ENCODE peak calls at places on chromosomes 16 and 17, in ten cellular contexts. F, P, K, O, L, Q, E, R, I and N are unnamed samples.

GRCh38 chr17:19876524-19877161 is 8.9 kb upstream of the ULK2 start:
- DNase-seq in E (no peak), P (no peak), F (no peak), L (no peak), I (no peak), O (peak), K (peak), Q (peak), R (peak), N (peak)

GRCh38 chr17:27756467-27757371 is 43.6 kb downstream of the NOS2 start:
- DNase-seq in F (no peak), I (no peak), L (peak), Q (peak), E (peak), R (peak), K (no peak), O (no peak), P (no peak), N (no peak)

GRCh38 chr17:63675607-63676539 is 24.1 kb downstream of the LIMD2 start:
- DNase-seq in E (peak), I (no peak), Q (peak), L (peak), K (no peak), F (peak), P (peak), R (no peak), O (peak), N (peak)

GRCh38 chr17:17685775-17686291 is 4.6 kb downstream of the RAI1 start:
- DNase-seq in P (peak), O (peak), F (no peak), K (no peak), I (no peak), R (no peak), L (peak), E (peak), Q (peak), N (peak)

GRCh38 chr16:72247821-72248253 is 75.9 kb upstream of the PMFBP1 start:
- DNase-seq in Q (no peak), P (no peak), O (no peak), I (no peak), L (no peak), E (no peak), K (no peak), F (peak), R (no peak), N (no peak)

GRCh38 chr17:78597923-78598545 is 20.8 kb upstream of the DNAH17 start:
- DNase-seq in P (no peak), O (no peak), L (peak), R (no peak), F (peak), K (no peak), E (no peak), Q (no peak), I (no peak), N (no peak)

GRCh38 chr16:69861276-69862030 is 89.7 kb upstream of the CLEC18A start:
- DNase-seq in P (peak), K (no peak), I (no peak), O (peak), F (peak), Q (no peak), R (no peak), L (peak), E (peak), N (no peak)

GRCh38 chr16:84807776-84808175 is 12.0 kb upstream of the CRISPLD2 start:
- DNase-seq in P (no peak), K (no peak), Q (no peak), F (no peak), R (no peak), E (no peak), O (peak), I (no peak), L (no peak), N (peak)

GRCh38 chr16:5841934-5842333 is 744.3 kb upstream of the EEF2KMT start:
- DNase-seq in Q (no peak), L (no peak), I (no peak), R (no peak), E (no peak), F (no peak), O (no peak), P (no peak), K (no peak), N (no peak)

GRCh38 chr16:58661199-58661830 is 23.3 kb downstream of the SLC38A7 start:
- DNase-seq in K (no peak), E (peak), Q (peak), F (peak), R (no peak), P (peak), L (peak), I (no peak), O (peak), N (no peak)

GRCh38 chr17:561118-561517 is 153.5 kb downstream of the VPS53 start:
- DNase-seq in O (no peak), F (peak), L (no peak), I (no peak), Q (no peak), R (no peak), K (no peak), E (no peak), P (no peak), N (no peak)

GRCh38 chr17:81918762-81919545 is 978 bp upstream of the SIRT7 start:
- DNase-seq in K (no peak), L (no peak), R (no peak), Q (peak), P (no peak), E (peak), F (no peak), O (no peak), I (no peak), N (no peak)

GRCh38 chr17:40486513-40487370 is 14.7 kb downstream of the TNS4 start:
- DNase-seq in L (no peak), E (no peak), Q (no peak), K (no peak), O (peak), P (no peak), R (no peak), I (no peak), F (peak), N (no peak)

GRCh38 chr16:11681526-11681925 is 13.3 kb downstream of the SNN start:
- DNase-seq in F (no peak), P (no peak), Q (no peak), R (no peak), L (no peak), K (no peak), I (no peak), E (no peak), O (no peak), N (no peak)

GRCh38 chr17:77491921-77492445 is 351.2 kb downstream of the SEC14L1 start:
- DNase-seq in O (no peak), K (no peak), I (peak), L (no peak), Q (no peak), R (no peak), E (no peak), F (no peak), P (no peak), N (peak)

GRCh38 chr16:70600730-70601129 is 45.6 kb upstream of the IL34 start:
- DNase-seq in L (no peak), O (no peak), K (no peak), R (no peak), E (no peak), P (no peak), Q (no peak), F (no peak), I (no peak), N (no peak)

GRCh38 chr17:72118588-72119279 is 2.1 kb upstream of the SOX9 start:
- DNase-seq in R (no peak), L (peak), K (no peak), Q (peak), O (peak), I (no peak), P (peak), F (no peak), E (peak), N (no peak)

GRCh38 chr16:4370570-4371480 is 823 bp upstream of the VASN start:
- DNase-seq in O (peak), P (no peak), I (no peak), E (no peak), K (no peak), F (peak), R (no peak), Q (peak), L (peak), N (peak)

GRCh38 chr17:82890926-82891678 is 51.3 kb upstream of the ZNF750 start:
- DNase-seq in E (no peak), L (no peak), O (no peak), Q (no peak), R (no peak), I (no peak), K (no peak), P (no peak), F (no peak), N (no peak)

GRCh38 chr16:80931985-80932720 is 74.5 kb downstream of the CMC2 start:
- DNase-seq in F (peak), R (no peak), P (peak), Q (peak), O (peak), I (no peak), K (no peak), E (peak), L (peak), N (peak)

GRCh38 chr17:9150407-9151090 is 129.2 kb downstream of the NTN1 start:
- DNase-seq in L (no peak), K (no peak), Q (no peak), F (no peak), O (no peak), I (no peak), E (no peak), P (no peak), R (no peak), N (no peak)

GRCh38 chr17:9959377-9959981 is 54.4 kb upstream of the RCVRN start:
- DNase-seq in F (no peak), R (no peak), I (no peak), L (peak), Q (peak), O (no peak), P (peak), K (no peak), E (peak), N (no peak)

GRCh38 chr17:73650617-73651200 is 6.5 kb upstream of the SDK2 start:
- DNase-seq in I (no peak), E (no peak), L (no peak), K (no peak), Q (peak), P (no peak), O (no peak), F (no peak), R (no peak), N (no peak)

GRCh38 chr17:1732241-1733046 is 7.9 kb downstream of the WDR81 start:
- DNase-seq in E (no peak), O (no peak), K (no peak), I (no peak), L (no peak), Q (no peak), F (no peak), R (no peak), P (no peak), N (no peak)

GRCh38 chr16:55000595-55000994 is 69.9 kb downstream of the IRX5 start:
- DNase-seq in I (no peak), Q (no peak), K (no peak), R (no peak), F (peak), P (no peak), E (no peak), O (no peak), L (no peak), N (no peak)

GRCh38 chr16:88353232-88353631 is 29.5 kb upstream of the ZNF469 start:
- DNase-seq in E (no peak), R (no peak), O (no peak), Q (no peak), I (no peak), K (no peak), P (no peak), L (no peak), F (no peak), N (peak)

GRCh38 chr17:57536289-57536688 is 208.8 kb downstream of the CCDC182 start:
- DNase-seq in L (no peak), R (no peak), P (no peak), E (no peak), K (no peak), I (no peak), Q (no peak), O (no peak), F (no peak), N (no peak)

GRCh38 chr16:12255473-12255872 is 278.9 kb downstream of the SNX29 start:
- DNase-seq in I (no peak), E (no peak), R (no peak), P (no peak), F (no peak), O (no peak), Q (no peak), L (no peak), K (no peak), N (no peak)

GRCh38 chr16:22369221-22369811 is 5.1 kb downstream of the CDR2 start:
- DNase-seq in L (peak), R (no peak), Q (no peak), I (no peak), E (no peak), P (peak), F (no peak), K (no peak), O (no peak), N (no peak)

GRCh38 chr17:44655983-44656700 is at the start of gene MEIOC:
- DNase-seq in F (no peak), K (no peak), I (no peak), O (no peak), L (peak), P (peak), R (no peak), E (no peak), Q (no peak), N (no peak)

GRCh38 chr16:8641671-8642070 is 20.2 kb downstream of the METTL22 start:
- DNase-seq in Q (no peak), L (no peak), F (no peak), I (no peak), R (no peak), E (no peak), P (no peak), O (no peak), K (no peak), N (no peak)

GRCh38 chr17:57561072-57561861 is 183.8 kb downstream of the CCDC182 start:
- DNase-seq in Q (no peak), R (no peak), O (no peak), E (no peak), I (no peak), K (no peak), P (no peak), F (no peak), L (peak), N (no peak)

GRCh38 chr16:24013733-24014645 is 178.2 kb downstream of the PRKCB start:
- DNase-seq in R (peak), P (peak), O (peak), I (peak), E (no peak), Q (peak), K (no peak), L (no peak), F (no peak), N (no peak)

GRCh38 chr16:54359555-54359954 is 73.0 kb upstream of the IRX3 start:
- DNase-seq in K (no peak), Q (no peak), O (no peak), F (no peak), P (no peak), L (no peak), E (no peak), I (no peak), R (no peak), N (no peak)

GRCh38 chr17:38893612-38894011 is 23.8 kb downstream of the LASP1 start:
- DNase-seq in L (no peak), K (no peak), O (peak), I (no peak), P (no peak), R (no peak), F (no peak), Q (no peak), E (no peak), N (peak)

GRCh38 chr17:7034955-7035590 is 742 bp upstream of the SLC16A13 start:
- DNase-seq in P (no peak), O (no peak), Q (no peak), E (no peak), I (no peak), L (no peak), R (peak), F (no peak), K (no peak), N (no peak)